ENCODE peak calls at places on chromosomes 11 and 22, in ten cellular contexts. V, W, C, O, Y, S, T, R, M and Q are unnamed samples.

GRCh38 chr22:22752556-22753477 is 108.4 kb downstream of the GGTLC2 start:
- DNase-seq in V (peak), W (no peak), C (no peak), O (peak), Y (peak), S (no peak), T (no peak), R (peak), M (no peak), Q (no peak)

GRCh38 chr11:2211113-2211971 is 39.7 kb upstream of the TH start:
- DNase-seq in V (no peak), W (peak), C (peak), O (no peak), Y (no peak), S (no peak), T (peak), R (no peak), M (no peak), Q (no peak)

GRCh38 chr11:100550910-100551309 is 136.2 kb upstream of the ARHGAP42 start:
- DNase-seq in V (no peak), W (no peak), C (peak), O (no peak), Y (no peak), S (no peak), T (no peak), R (no peak), M (no peak), Q (no peak)

GRCh38 chr22:38017272-38017920 is 33.0 kb upstream of the SOX10 start:
- DNase-seq in V (peak), W (peak), C (no peak), O (no peak), Y (peak), S (peak), T (peak), R (peak), M (no peak), Q (no peak)

GRCh38 chr22:21652010-21652546 is 10.0 kb downstream of the SDF2L1 start:
- DNase-seq in V (peak), W (peak), C (peak), O (peak), Y (peak), S (peak), T (peak), R (peak), M (peak), Q (peak)

GRCh38 chr11:119323532-119324033 is 6.7 kb upstream of the MCAM start:
- DNase-seq in V (peak), W (peak), C (peak), O (peak), Y (peak), S (peak), T (no peak), R (peak), M (peak), Q (peak)

GRCh38 chr22:36371920-36372319 is 15.8 kb downstream of the MYH9 start:
- DNase-seq in V (no peak), W (no peak), C (no peak), O (peak), Y (no peak), S (no peak), T (no peak), R (no peak), M (no peak), Q (no peak)

GRCh38 chr11:86671386-86672006 is 920 bp downstream of the ME3 start:
- DNase-seq in V (no peak), W (peak), C (peak), O (peak), Y (no peak), S (peak), T (peak), R (peak), M (no peak), Q (no peak)

GRCh38 chr22:48338793-48339705 is 1488.6 kb downstream of the BRD1 start:
- DNase-seq in V (no peak), W (no peak), C (no peak), O (no peak), Y (no peak), S (no peak), T (no peak), R (no peak), M (no peak), Q (no peak)

GRCh38 chr22:38069372-38070249 is 12.4 kb downstream of the PICK1 start:
- DNase-seq in V (peak), W (no peak), C (no peak), O (peak), Y (no peak), S (peak), T (no peak), R (peak), M (no peak), Q (peak)

GRCh38 chr11:118049771-118050170 is 27.1 kb upstream of the TMPRSS4 start:
- DNase-seq in V (no peak), W (peak), C (no peak), O (no peak), Y (no peak), S (no peak), T (no peak), R (no peak), M (no peak), Q (no peak)

GRCh38 chr22:37291559-37292298 is 9.4 kb downstream of the CYTH4 start:
- DNase-seq in V (no peak), W (no peak), C (no peak), O (no peak), Y (no peak), S (no peak), T (no peak), R (no peak), M (no peak), Q (no peak)

GRCh38 chr11:61972796-61973602 is 5.6 kb upstream of the FTH1 start:
- DNase-seq in V (no peak), W (no peak), C (no peak), O (peak), Y (peak), S (peak), T (peak), R (peak), M (peak), Q (no peak)

GRCh38 chr22:48819232-48819631 is 1008.4 kb downstream of the BRD1 start:
- DNase-seq in V (no peak), W (no peak), C (no peak), O (no peak), Y (no peak), S (no peak), T (no peak), R (no peak), M (no peak), Q (no peak)

GRCh38 chr22:17074648-17075002 is 10.2 kb upstream of the IL17RA start:
- DNase-seq in V (peak), W (no peak), C (no peak), O (peak), Y (peak), S (no peak), T (no peak), R (peak), M (no peak), Q (no peak)

GRCh38 chr22:45540122-45540521 is 37.4 kb downstream of the FBLN1 start:
- DNase-seq in V (no peak), W (no peak), C (no peak), O (no peak), Y (no peak), S (no peak), T (no peak), R (no peak), M (no peak), Q (no peak)

GRCh38 chr11:30107899-30108298 is 91.1 kb upstream of the KCNA4 start:
- DNase-seq in V (peak), W (no peak), C (no peak), O (no peak), Y (peak), S (no peak), T (no peak), R (peak), M (peak), Q (no peak)

GRCh38 chr11:35791088-35791958 is 128.7 kb downstream of the TRIM44 start:
- DNase-seq in V (no peak), W (no peak), C (peak), O (no peak), Y (no peak), S (no peak), T (no peak), R (no peak), M (no peak), Q (peak)

GRCh38 chr11:72391638-72392423 is 42.5 kb downstream of the CLPB start:
- DNase-seq in V (peak), W (no peak), C (no peak), O (no peak), Y (no peak), S (no peak), T (no peak), R (no peak), M (no peak), Q (no peak)

GRCh38 chr22:38467904-38468760 is at the start of gene KDELR3:
- DNase-seq in V (peak), W (peak), C (no peak), O (peak), Y (peak), S (peak), T (peak), R (peak), M (peak), Q (peak)

GRCh38 chr11:1546077-1546535 is 26.0 kb downstream of the DUSP8 start:
- DNase-seq in V (no peak), W (no peak), C (no peak), O (no peak), Y (no peak), S (no peak), T (no peak), R (no peak), M (no peak), Q (no peak)

GRCh38 chr22:36644333-36644757 is 59.2 kb downstream of the CACNG2 start:
- DNase-seq in V (peak), W (no peak), C (no peak), O (peak), Y (peak), S (no peak), T (no peak), R (peak), M (peak), Q (no peak)

GRCh38 chr11:9639985-9640384 is 23.9 kb upstream of the SWAP70 start:
- DNase-seq in V (no peak), W (no peak), C (no peak), O (no peak), Y (no peak), S (no peak), T (no peak), R (no peak), M (no peak), Q (no peak)

GRCh38 chr11:58927393-58928081 is 11.8 kb upstream of the GLYATL1 start:
- DNase-seq in V (no peak), W (peak), C (no peak), O (peak), Y (no peak), S (no peak), T (no peak), R (peak), M (no peak), Q (peak)

GRCh38 chr22:37804886-37805857 is 2.6 kb upstream of the GCAT start:
- DNase-seq in V (peak), W (peak), C (peak), O (peak), Y (peak), S (peak), T (peak), R (peak), M (no peak), Q (peak)

GRCh38 chr11:128575956-128576340 is 11.4 kb downstream of the ETS1 start:
- DNase-seq in V (peak), W (no peak), C (no peak), O (peak), Y (no peak), S (peak), T (no peak), R (peak), M (no peak), Q (no peak)

GRCh38 chr11:75867778-75868374 is 52.9 kb downstream of the UVRAG start:
- DNase-seq in V (peak), W (peak), C (peak), O (peak), Y (peak), S (peak), T (no peak), R (peak), M (peak), Q (peak)

GRCh38 chr11:75450826-75451783 is 18.1 kb upstream of the KLHL35 start:
- DNase-seq in V (no peak), W (no peak), C (no peak), O (no peak), Y (no peak), S (no peak), T (no peak), R (no peak), M (no peak), Q (peak)

GRCh38 chr11:84019576-84020194 is 733.5 kb upstream of the CCDC90B start:
- DNase-seq in V (peak), W (no peak), C (no peak), O (no peak), Y (peak), S (peak), T (no peak), R (peak), M (no peak), Q (no peak)

GRCh38 chr11:72793452-72794367 is at the start of gene STARD10:
- DNase-seq in V (peak), W (peak), C (peak), O (peak), Y (peak), S (peak), T (peak), R (peak), M (peak), Q (peak)

GRCh38 chr22:50548913-50549790 is 3.5 kb downstream of the KLHDC7B start:
- DNase-seq in V (no peak), W (no peak), C (no peak), O (no peak), Y (no peak), S (no peak), T (no peak), R (no peak), M (no peak), Q (peak)

GRCh38 chr11:79393362-79394043 is 47.3 kb downstream of the TENM4 start:
- DNase-seq in V (no peak), W (no peak), C (no peak), O (no peak), Y (no peak), S (no peak), T (no peak), R (peak), M (no peak), Q (peak)

GRCh38 chr11:3123316-3123715 is 41.8 kb downstream of the OSBPL5 start:
- DNase-seq in V (peak), W (no peak), C (peak), O (no peak), Y (no peak), S (peak), T (peak), R (peak), M (no peak), Q (peak)